ENCODE peak calls at places on chromosomes 4 and X, in five cellular contexts. J, I, C, X and R are unnamed samples.

GRCh38 chrX:68490644-68491043 is 8.2 kb upstream of the YIPF6 start:
- DNase-seq in J (no peak), I (no peak), C (peak; percentile 14), X (peak; percentile 52), R (no peak)

GRCh38 chr4:3388461-3389185 is 53.1 kb upstream of the HGFAC start:
- DNase-seq in J (peak; percentile 81), I (peak; percentile 76), C (peak; percentile 73), X (peak; percentile 59), R (peak; percentile 54)

GRCh38 chrX:29285670-29286069 is 698.4 kb downstream of the IL1RAPL1 start:
- DNase-seq in J (no peak), I (no peak), C (no peak), X (no peak), R (no peak)

GRCh38 chr4:13611283-13611842 is 16.2 kb downstream of the BOD1L1 start:
- DNase-seq in J (peak; percentile 33), I (no peak), C (peak; percentile 85), X (no peak), R (peak; percentile 54)

GRCh38 chrX:153379508-153379907 is 21.6 kb downstream of the PNMA6E start:
- DNase-seq in J (no peak), I (no peak), C (no peak), X (no peak), R (no peak)

GRCh38 chr4:107991945-107992625 is 2.4 kb downstream of the HADH start:
- DNase-seq in J (peak; percentile 18), I (no peak), C (peak; percentile 15), X (no peak), R (no peak)

GRCh38 chr4:185708348-185708747 is 103.6 kb downstream of the SORBS2 start:
- DNase-seq in J (peak; percentile 85), I (no peak), C (peak; percentile 52), X (no peak), R (no peak)

GRCh38 chrX:118862086-118862485 is 38.5 kb downstream of the ZCCHC12 start:
- DNase-seq in J (no peak), I (no peak), C (no peak), X (no peak), R (no peak)

GRCh38 chr4:112170451-112170993 is 25.3 kb downstream of the FAM241A start:
- DNase-seq in J (peak; percentile 68), I (no peak), C (peak; percentile 92), X (no peak), R (no peak)

GRCh38 chr4:6507345-6507744 is 34.9 kb upstream of the PPP2R2C start:
- DNase-seq in J (no peak), I (no peak), C (no peak), X (peak; percentile 22), R (no peak)

GRCh38 chr4:131302108-131302507 is 1847.0 kb upstream of the PCDH10 start:
- DNase-seq in J (no peak), I (peak; percentile 16), C (no peak), X (peak; percentile 61), R (no peak)

GRCh38 chr4:17033256-17034245 is 135.1 kb upstream of the LDB2 start:
- DNase-seq in J (peak; percentile 74), I (no peak), C (peak; percentile 43), X (no peak), R (no peak)

GRCh38 chrX:43973249-43973672 is at the start of gene NDP:
- DNase-seq in J (no peak), I (peak; percentile 63), C (no peak), X (peak; percentile 43), R (no peak)

GRCh38 chrX:2965965-2966364 is 36.8 kb upstream of the ARSD start:
- DNase-seq in J (no peak), I (no peak), C (no peak), X (no peak), R (peak; percentile 9)

GRCh38 chrX:15749642-15750610 is 11.9 kb downstream of the CA5B start:
- DNase-seq in J (no peak), I (no peak), C (peak; percentile 6), X (no peak), R (no peak)

GRCh38 chr4:5638316-5638715 is 70.0 kb downstream of the EVC2 start:
- DNase-seq in J (peak; percentile 95), I (no peak), C (peak; percentile 85), X (no peak), R (no peak)

GRCh38 chrX:130084651-130085237 is 25.6 kb downstream of the ELF4 start:
- DNase-seq in J (no peak), I (no peak), C (no peak), X (no peak), R (peak; percentile 78)

GRCh38 chrX:54786972-54787371 is 11.1 kb downstream of the ITIH6 start:
- DNase-seq in J (no peak), I (no peak), C (no peak), X (peak; percentile 77), R (no peak)

GRCh38 chrX:40326186-40326965 is 228.6 kb upstream of the BCOR start:
- DNase-seq in J (peak; percentile 12), I (no peak), C (no peak), X (peak; percentile 84), R (no peak)

GRCh38 chrX:10143071-10143983 is 13.4 kb upstream of the CLCN4 start:
- DNase-seq in J (no peak), I (peak; percentile 45), C (no peak), X (no peak), R (no peak)

GRCh38 chrX:12137982-12138365 is 299 bp upstream of the FRMPD4 start:
- DNase-seq in J (no peak), I (no peak), C (no peak), X (no peak), R (no peak)

GRCh38 chr4:25253072-25253447 is 19.2 kb downstream of the PI4K2B start:
- DNase-seq in J (peak; percentile 9), I (no peak), C (peak; percentile 1), X (no peak), R (no peak)

GRCh38 chrX:40617566-40617965 is 5.7 kb upstream of the MPC1L start:
- DNase-seq in J (peak; percentile 16), I (no peak), C (peak; percentile 1), X (no peak), R (no peak)

GRCh38 chrX:103520391-103520790 is 1.1 kb upstream of the RAB40A start:
- DNase-seq in J (peak; percentile 54), I (no peak), C (peak; percentile 71), X (no peak), R (no peak)

GRCh38 chr4:77734928-77735327 is 84.2 kb downstream of the CNOT6L start:
- DNase-seq in J (peak; percentile 50), I (no peak), C (peak; percentile 79), X (peak; percentile 50), R (peak; percentile 36)

GRCh38 chr4:185559913-185560281 is 24.6 kb upstream of the PDLIM3 start:
- DNase-seq in J (peak; percentile 81), I (peak; percentile 83), C (peak; percentile 68), X (peak; percentile 87), R (no peak)

GRCh38 chrX:41027388-41027787 is 57.9 kb upstream of the USP9X start:
- DNase-seq in J (peak; percentile 74), I (no peak), C (peak; percentile 76), X (no peak), R (no peak)

GRCh38 chr4:143386812-143387211 is 50.1 kb downstream of the GAB1 start:
- DNase-seq in J (no peak), I (no peak), C (peak; percentile 39), X (no peak), R (no peak)

GRCh38 chr4:4591071-4591470 is 49.2 kb upstream of the STX18 start:
- DNase-seq in J (no peak), I (no peak), C (no peak), X (no peak), R (no peak)

GRCh38 chr4:181950372-181951127 is 292.7 kb upstream of the TENM3 start:
- DNase-seq in J (no peak), I (no peak), C (no peak), X (peak; percentile 66), R (no peak)

GRCh38 chrX:109656774-109657173 is 31.8 kb upstream of the KCNE5 start:
- DNase-seq in J (no peak), I (no peak), C (no peak), X (no peak), R (no peak)

DNA sequence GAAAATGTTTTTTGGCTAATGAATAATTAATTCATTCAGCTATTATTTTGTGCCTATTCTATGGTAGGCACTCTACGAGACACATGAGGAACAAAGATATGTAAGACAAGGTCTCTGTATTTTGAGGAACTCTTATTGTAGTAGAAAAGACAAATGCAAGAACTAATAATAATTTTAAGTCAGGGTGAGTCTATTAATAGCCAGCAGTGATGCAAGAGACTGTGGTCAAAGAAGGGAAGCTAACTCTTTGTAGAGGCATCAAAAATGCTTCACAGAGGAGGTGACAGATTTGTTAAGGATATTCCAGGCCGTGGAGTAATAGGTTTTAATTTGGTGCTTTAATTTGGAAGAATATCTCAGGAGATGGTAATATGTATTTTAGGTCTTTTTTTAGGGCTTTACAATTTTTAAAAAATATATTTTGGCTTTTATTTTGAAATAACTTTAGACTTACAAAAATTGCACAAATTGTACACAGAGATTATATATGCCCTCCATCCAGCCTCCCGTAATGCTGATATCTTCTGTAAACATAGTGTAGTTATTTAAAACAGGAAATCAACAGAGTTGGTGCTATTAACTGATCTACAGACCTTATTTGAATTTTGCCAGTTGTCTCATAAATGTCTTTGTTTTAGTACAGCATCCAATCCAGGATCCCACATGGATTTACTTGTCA is 48.1 kb downstream of the DCLK2 start:
- DNase-seq in J (peak; percentile 76), I (no peak), C (peak; percentile 68), X (no peak), R (peak; percentile 10)
- H3K4me3 ChIP-seq in J (no peak overlapping the region), I (no peak overlapping the region), C (no peak overlapping the region), X (no peak overlapping the region), R (no peak overlapping the region)

GRCh38 chr4:88745175-88745574 is 47.5 kb upstream of the NAP1L5 start:
- DNase-seq in J (no peak), I (no peak), C (no peak), X (no peak), R (no peak)

GRCh38 chr4:88745581-88746163 is 48.0 kb upstream of the NAP1L5 start:
- DNase-seq in J (no peak), I (no peak), C (no peak), X (no peak), R (no peak)

GRCh38 chr4:88747351-88747750 is 49.7 kb upstream of the NAP1L5 start:
- DNase-seq in J (no peak), I (no peak), C (no peak), X (no peak), R (no peak)

GRCh38 chr4:88744609-88745008 is 47.0 kb upstream of the NAP1L5 start:
- DNase-seq in J (no peak), I (no peak), C (no peak), X (no peak), R (no peak)

GRCh38 chr4:88746186-88746585 is 48.6 kb upstream of the NAP1L5 start:
- DNase-seq in J (no peak), I (no peak), C (peak; percentile 35), X (no peak), R (no peak)
- H3K36me3 ChIP-seq in J (peaks cover 16% of the 10 kb centered on the region), I (peaks cover 8% of the 10 kb centered on the region), C (peaks cover 34% of the 10 kb centered on the region), X (peaks cover 17% of the 10 kb centered on the region), R (no peaks in the 10 kb centered on the region)

GRCh38 chr4:8202108-8202507 is 3.0 kb downstream of the SH3TC1 start:
- DNase-seq in J (no peak), I (no peak), C (no peak), X (no peak), R (no peak)
- H3K4me3 ChIP-seq in J (no peak overlapping the region), I (no peak overlapping the region), C (no peak overlapping the region), X (no peak overlapping the region), R (peak overlapping the region; percentile 77)

DNA sequence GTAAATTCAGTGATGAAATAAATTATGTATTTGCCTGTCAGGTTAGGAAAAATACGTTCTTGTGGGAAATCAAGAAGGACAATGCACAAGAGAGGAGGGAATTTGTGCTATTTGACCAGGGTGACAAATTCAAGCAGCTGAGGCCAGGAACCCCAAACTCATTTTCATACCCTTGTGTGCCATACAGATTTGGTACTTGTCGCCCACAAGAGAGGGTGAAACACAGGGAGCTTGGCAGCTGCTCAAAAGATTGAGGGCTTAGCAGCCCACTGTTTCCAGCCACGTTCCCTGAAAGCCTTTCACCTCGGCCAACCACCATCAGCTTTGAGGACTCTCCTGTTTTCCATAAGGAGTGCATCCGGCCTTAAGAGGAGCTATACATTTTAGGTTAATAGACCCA is 111.2 kb downstream of the COL25A1 start:
- DNase-seq in J (no peak), I (no peak), C (no peak), X (no peak), R (no peak)
- H3K36me3 ChIP-seq in J (no peaks in the 10 kb centered on the region), I (no peaks in the 10 kb centered on the region), C (no peaks in the 10 kb centered on the region), X (no peaks in the 10 kb centered on the region), R (no peaks in the 10 kb centered on the region)